ENCODE peak calls at places on chromosome 2, in seven cellular contexts. X is Panc1; Q is CD4-positive, alpha-beta T cell; Z is H9; R is naive thymus-derived CD4-positive, alpha-beta T cell; N is CD8-positive, alpha-beta memory T cell; F is A549. I is an unnamed sample.

GRCh38 chr2:238032755-238033337 is 28.0 kb upstream of the SCLY start:
- DNase-seq in X (no peak), Q (no peak), Z (no peak), R (no peak), N (no peak), F (no peak), I (no peak)

GRCh38 chr2:71777946-71778345 is 324.6 kb downstream of the DYSF start:
- DNase-seq in X (no peak), Q (no peak), Z (no peak), R (no peak), N (no peak), F (no peak), I (no peak)

GRCh38 chr2:33354981-33355380 is 121.5 kb upstream of the RASGRP3 start:
- DNase-seq in X (no peak), Q (no peak), Z (no peak), R (no peak), N (no peak), F (no peak), I (no peak)

GRCh38 chr2:229622495-229623355 is 91.6 kb downstream of the DNER start:
- DNase-seq in X (no peak), Q (no peak), Z (no peak), R (no peak), N (no peak), F (no peak), I (no peak)

GRCh38 chr2:218748795-218749429 is 33.0 kb upstream of the CYP27A1 start:
- DNase-seq in X (no peak), Q (no peak), Z (no peak), R (no peak), N (no peak), F (no peak), I (no peak)

GRCh38 chr2:95760839-95761525 is 169.2 kb downstream of the TRIM43 start:
- DNase-seq in X (no peak), Q (no peak), Z (no peak), R (no peak), N (no peak), F (peak; percentile 1), I (no peak)

GRCh38 chr2:44570149-44570678 is 208.5 kb downstream of the CAMKMT start:
- DNase-seq in X (no peak), Q (no peak), Z (no peak), R (no peak), N (no peak), F (no peak), I (no peak)

GRCh38 chr2:101277111-101277510 is 24.4 kb downstream of the CNOT11 start:
- DNase-seq in X (no peak), Q (no peak), Z (no peak), R (no peak), N (no peak), F (peak; percentile 15), I (no peak)

GRCh38 chr2:201191132-201191875 is 8.4 kb downstream of the CASP10 start:
- DNase-seq in X (no peak), Q (no peak), Z (no peak), R (peak; percentile 72), N (peak; percentile 62), F (no peak), I (no peak)

GRCh38 chr2:120445431-120446143 is 99.7 kb downstream of the INHBB start:
- DNase-seq in X (no peak), Q (no peak), Z (no peak), R (no peak), N (no peak), F (no peak), I (no peak)

GRCh38 chr2:224178085-224178484 is 139.0 kb upstream of the SERPINE2 start:
- DNase-seq in X (no peak), Q (no peak), Z (no peak), R (no peak), N (no peak), F (no peak), I (no peak)

GRCh38 chr2:144367030-144367429 is 152.9 kb downstream of the ZEB2 start:
- DNase-seq in X (no peak), Q (no peak), Z (no peak), R (no peak), N (no peak), F (no peak), I (no peak)

GRCh38 chr2:179417436-179417949 is 152.9 kb upstream of the SESTD1 start:
- DNase-seq in X (no peak), Q (no peak), Z (no peak), R (no peak), N (no peak), F (no peak), I (no peak)

GRCh38 chr2:73109796-73110540 is 2.8 kb downstream of the RAB11FIP5 start:
- DNase-seq in X (no peak), Q (no peak), Z (no peak), R (no peak), N (no peak), F (no peak), I (no peak)

GRCh38 chr2:24834733-24835395 is 41.6 kb downstream of the CENPO start:
- DNase-seq in X (no peak), Q (no peak), Z (no peak), R (no peak), N (no peak), F (no peak), I (no peak)

GRCh38 chr2:148513425-148513824 is 131.1 kb upstream of the EPC2 start:
- DNase-seq in X (no peak), Q (no peak), Z (no peak), R (no peak), N (no peak), F (no peak), I (no peak)

GRCh38 chr2:221671515-221671914 is 99.4 kb upstream of the EPHA4 start:
- DNase-seq in X (no peak), Q (no peak), Z (no peak), R (no peak), N (no peak), F (no peak), I (no peak)

GRCh38 chr2:21916934-21917522 is 793.3 kb downstream of the TDRD15 start:
- DNase-seq in X (no peak), Q (no peak), Z (no peak), R (no peak), N (no peak), F (no peak), I (no peak)

GRCh38 chr2:217866457-217866856 is 136.3 kb downstream of the TNS1 start:
- DNase-seq in X (no peak), Q (no peak), Z (no peak), R (no peak), N (no peak), F (no peak), I (no peak)

GRCh38 chr2:60551241-60552095 is 2.0 kb downstream of the BCL11A start:
- DNase-seq in X (no peak), Q (no peak), Z (peak; percentile 63), R (peak; percentile 35), N (no peak), F (no peak), I (peak; percentile 45)

GRCh38 chr2:37848451-37848850 is 76.6 kb upstream of the RMDN2 start:
- DNase-seq in X (no peak), Q (no peak), Z (no peak), R (no peak), N (no peak), F (no peak), I (no peak)

GRCh38 chr2:125373293-125373692 is 1282.7 kb upstream of the GYPC start:
- DNase-seq in X (no peak), Q (no peak), Z (no peak), R (no peak), N (no peak), F (no peak), I (no peak)

GRCh38 chr2:125371867-125372266 is 1284.1 kb upstream of the GYPC start:
- DNase-seq in X (no peak), Q (no peak), Z (no peak), R (no peak), N (no peak), F (no peak), I (no peak)
- H3K9me3 ChIP-seq in X (no peaks in the 10 kb centered on the region), Q (peaks cover 8% of the 10 kb centered on the region), Z (no peaks in the 10 kb centered on the region), R (no peaks in the 10 kb centered on the region), N (no peaks in the 10 kb centered on the region), F (no peaks in the 10 kb centered on the region), I (no peaks in the 10 kb centered on the region)

GRCh38 chr2:34533585-34534225 is 934.6 kb upstream of the FAM98A start:
- DNase-seq in X (no peak), Q (no peak), Z (no peak), R (no peak), N (no peak), F (no peak), I (no peak)

GRCh38 chr2:34534341-34534740 is 935.2 kb upstream of the FAM98A start:
- DNase-seq in X (no peak), Q (no peak), Z (no peak), R (no peak), N (no peak), F (no peak), I (no peak)

GRCh38 chr2:34524115-34524514 is 925.0 kb upstream of the FAM98A start:
- DNase-seq in X (no peak), Q (no peak), Z (no peak), R (no peak), N (no peak), F (no peak), I (no peak)

GRCh38 chr2:34529965-34530364 is 930.9 kb upstream of the FAM98A start:
- DNase-seq in X (no peak), Q (no peak), Z (no peak), R (no peak), N (no peak), F (no peak), I (no peak)
- H3K9me3 ChIP-seq in X (no peaks in the 10 kb centered on the region), Q (no peaks in the 10 kb centered on the region), Z (no peaks in the 10 kb centered on the region), R (no peaks in the 10 kb centered on the region), N (no peaks in the 10 kb centered on the region), F (peaks cover 3% of the 10 kb centered on the region), I (no peaks in the 10 kb centered on the region)

GRCh38 chr2:108244667-108245414 is 5.1 kb downstream of the SULT1C3 start:
- DNase-seq in X (no peak), Q (no peak), Z (no peak), R (no peak), N (no peak), F (no peak), I (no peak)

GRCh38 chr2:108236676-108237335 is 3.0 kb upstream of the SULT1C3 start:
- DNase-seq in X (no peak), Q (no peak), Z (no peak), R (no peak), N (no peak), F (no peak), I (no peak)

GRCh38 chr2:108239786-108240185 is at the start of gene SULT1C3:
- DNase-seq in X (no peak), Q (no peak), Z (no peak), R (no peak), N (no peak), F (no peak), I (no peak)

GRCh38 chr2:108243566-108243965 is 3.8 kb downstream of the SULT1C3 start:
- DNase-seq in X (no peak), Q (no peak), Z (no peak), R (no peak), N (no peak), F (no peak), I (no peak)

DNA sequence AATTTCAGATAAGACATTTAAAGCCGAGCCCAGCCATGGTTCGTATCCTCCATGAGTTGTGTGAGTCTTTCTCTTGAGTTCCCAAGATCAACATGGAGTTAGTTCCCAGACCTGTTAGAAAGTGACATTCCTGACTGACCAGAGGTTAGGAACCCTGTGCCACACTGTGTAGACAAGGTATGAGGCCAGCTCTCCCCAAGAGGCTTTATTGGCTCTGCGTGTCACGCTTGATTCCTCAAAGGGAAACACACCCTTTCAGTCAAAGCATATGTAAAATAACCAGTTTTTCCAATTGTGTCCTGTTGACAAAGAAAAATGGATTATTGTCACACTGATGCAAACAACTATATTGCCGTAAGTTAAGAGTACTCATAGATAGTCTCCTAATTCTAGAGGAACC is 1.2 kb downstream of the SULT1C3 start:
- DNase-seq in X (no peak), Q (no peak), Z (no peak), R (no peak), N (no peak), F (no peak), I (no peak)
- H3K9me3 ChIP-seq in X (peaks cover 3% of the 10 kb centered on the region), Q (peaks cover 7% of the 10 kb centered on the region), Z (peaks cover 20% of the 10 kb centered on the region), R (no peaks in the 10 kb centered on the region), N (no peaks in the 10 kb centered on the region), F (peaks cover 23% of the 10 kb centered on the region), I (no peaks in the 10 kb centered on the region)

GRCh38 chr2:3288455-3289163 is 89.0 kb downstream of the EIPR1 start:
- DNase-seq in X (no peak), Q (no peak), Z (no peak), R (no peak), N (no peak), F (no peak), I (peak; percentile 62)
- H3K9me3 ChIP-seq in X (no peaks in the 10 kb centered on the region), Q (no peaks in the 10 kb centered on the region), Z (no peaks in the 10 kb centered on the region), R (no peaks in the 10 kb centered on the region), N (no peaks in the 10 kb centered on the region), F (no peaks in the 10 kb centered on the region), I (no peaks in the 10 kb centered on the region)